ENCODE peak calls at places on chromosomes 2 and 18, in nine cellular contexts. One of them, this sample, is unnamed.

GRCh38 chr18:48723837-48724236 is 185.0 kb downstream of the CTIF start:
- DNase-seq in AG09309: no peak
- DNase-seq in foreskin fibroblast: no peak
- DNase-seq in stimulated activated CD8-positive, alpha-beta memory T cell treated with anti-CD3 and anti-CD28 coated beads, Interleukin-4, amount 100 ng/mL, for 4 hours: no peak
- DNase-seq in ACHN: no peak
- DNase-seq in right cardiac atrium: no peak
- DNase-seq in AG08396: no peak
- DNase-seq in HT1080: no peak
- DNase-seq in dermis blood vessel endothelial cell: no peak
- DNase-seq in this sample: no peak

GRCh38 chr2:168118733-168119518 is 128.5 kb downstream of the STK39 start:
- DNase-seq in AG09309: peak; percentile 41
- DNase-seq in foreskin fibroblast: peak; percentile 63
- DNase-seq in stimulated activated CD8-positive, alpha-beta memory T cell treated with anti-CD3 and anti-CD28 coated beads, Interleukin-4, amount 100 ng/mL, for 4 hours: no peak
- DNase-seq in ACHN: peak; percentile 84
- DNase-seq in right cardiac atrium: no peak
- DNase-seq in AG08396: peak; percentile 36
- DNase-seq in HT1080: peak; percentile 68
- DNase-seq in dermis blood vessel endothelial cell: peak; percentile 83
- DNase-seq in this sample: peak; percentile 4

GRCh38 chr2:175203621-175204496 is 22.3 kb upstream of the ATP5MC3 start:
- DNase-seq in AG09309: no peak
- DNase-seq in foreskin fibroblast: peak; percentile 25
- DNase-seq in stimulated activated CD8-positive, alpha-beta memory T cell treated with anti-CD3 and anti-CD28 coated beads, Interleukin-4, amount 100 ng/mL, for 4 hours: peak; percentile 10
- DNase-seq in ACHN: peak; percentile 72
- DNase-seq in right cardiac atrium: peak; percentile 63
- DNase-seq in AG08396: peak; percentile 53
- DNase-seq in HT1080: peak; percentile 60
- DNase-seq in dermis blood vessel endothelial cell: peak; percentile 67
- DNase-seq in this sample: no peak

GRCh38 chr2:12555012-12555645 is 161.6 kb upstream of the TRIB2 start:
- DNase-seq in AG09309: peak; percentile 34
- DNase-seq in foreskin fibroblast: peak; percentile 33
- DNase-seq in stimulated activated CD8-positive, alpha-beta memory T cell treated with anti-CD3 and anti-CD28 coated beads, Interleukin-4, amount 100 ng/mL, for 4 hours: no peak
- DNase-seq in ACHN: no peak
- DNase-seq in right cardiac atrium: no peak
- DNase-seq in AG08396: peak; percentile 38
- DNase-seq in HT1080: peak; percentile 64
- DNase-seq in dermis blood vessel endothelial cell: peak; percentile 57
- DNase-seq in this sample: no peak

GRCh38 chr2:239932881-239933735 is 92.0 kb downstream of the NDUFA10 start:
- DNase-seq in AG09309: no peak
- DNase-seq in foreskin fibroblast: no peak
- DNase-seq in stimulated activated CD8-positive, alpha-beta memory T cell treated with anti-CD3 and anti-CD28 coated beads, Interleukin-4, amount 100 ng/mL, for 4 hours: no peak
- DNase-seq in ACHN: no peak
- DNase-seq in right cardiac atrium: peak; percentile 55
- DNase-seq in AG08396: no peak
- DNase-seq in HT1080: no peak
- DNase-seq in dermis blood vessel endothelial cell: no peak
- DNase-seq in this sample: no peak

GRCh38 chr2:45741451-45741850 is 90.0 kb downstream of the PRKCE start:
- DNase-seq in AG09309: no peak
- DNase-seq in foreskin fibroblast: peak; percentile 52
- DNase-seq in stimulated activated CD8-positive, alpha-beta memory T cell treated with anti-CD3 and anti-CD28 coated beads, Interleukin-4, amount 100 ng/mL, for 4 hours: no peak
- DNase-seq in ACHN: no peak
- DNase-seq in right cardiac atrium: peak; percentile 75
- DNase-seq in AG08396: no peak
- DNase-seq in HT1080: no peak
- DNase-seq in dermis blood vessel endothelial cell: no peak
- DNase-seq in this sample: no peak

GRCh38 chr18:59823611-59824195 is 76.1 kb upstream of the PMAIP1 start:
- DNase-seq in AG09309: no peak
- DNase-seq in foreskin fibroblast: peak; percentile 76
- DNase-seq in stimulated activated CD8-positive, alpha-beta memory T cell treated with anti-CD3 and anti-CD28 coated beads, Interleukin-4, amount 100 ng/mL, for 4 hours: no peak
- DNase-seq in ACHN: peak; percentile 76
- DNase-seq in right cardiac atrium: peak; percentile 57
- DNase-seq in AG08396: peak; percentile 67
- DNase-seq in HT1080: peak; percentile 71
- DNase-seq in dermis blood vessel endothelial cell: peak; percentile 85
- DNase-seq in this sample: no peak

GRCh38 chr18:9433616-9434239 is 41.6 kb upstream of the RALBP1 start:
- DNase-seq in AG09309: no peak
- DNase-seq in foreskin fibroblast: no peak
- DNase-seq in stimulated activated CD8-positive, alpha-beta memory T cell treated with anti-CD3 and anti-CD28 coated beads, Interleukin-4, amount 100 ng/mL, for 4 hours: no peak
- DNase-seq in ACHN: no peak
- DNase-seq in right cardiac atrium: no peak
- DNase-seq in AG08396: no peak
- DNase-seq in HT1080: no peak
- DNase-seq in dermis blood vessel endothelial cell: no peak
- DNase-seq in this sample: no peak

GRCh38 chr2:121184248-121184862 is 100.6 kb downstream of the TFCP2L1 start:
- DNase-seq in AG09309: no peak
- DNase-seq in foreskin fibroblast: no peak
- DNase-seq in stimulated activated CD8-positive, alpha-beta memory T cell treated with anti-CD3 and anti-CD28 coated beads, Interleukin-4, amount 100 ng/mL, for 4 hours: no peak
- DNase-seq in ACHN: no peak
- DNase-seq in right cardiac atrium: no peak
- DNase-seq in AG08396: no peak
- DNase-seq in HT1080: no peak
- DNase-seq in dermis blood vessel endothelial cell: no peak
- DNase-seq in this sample: no peak

GRCh38 chr2:9720352-9721093 is 89.7 kb upstream of the YWHAQ start:
- DNase-seq in AG09309: no peak
- DNase-seq in foreskin fibroblast: no peak
- DNase-seq in stimulated activated CD8-positive, alpha-beta memory T cell treated with anti-CD3 and anti-CD28 coated beads, Interleukin-4, amount 100 ng/mL, for 4 hours: no peak
- DNase-seq in ACHN: no peak
- DNase-seq in right cardiac atrium: no peak
- DNase-seq in AG08396: no peak
- DNase-seq in HT1080: no peak
- DNase-seq in dermis blood vessel endothelial cell: no peak
- DNase-seq in this sample: no peak

GRCh38 chr18:9673296-9674251 is 34.5 kb upstream of the RAB31 start:
- DNase-seq in AG09309: no peak
- DNase-seq in foreskin fibroblast: peak; percentile 77
- DNase-seq in stimulated activated CD8-positive, alpha-beta memory T cell treated with anti-CD3 and anti-CD28 coated beads, Interleukin-4, amount 100 ng/mL, for 4 hours: no peak
- DNase-seq in ACHN: peak; percentile 91
- DNase-seq in right cardiac atrium: no peak
- DNase-seq in AG08396: peak; percentile 57
- DNase-seq in HT1080: peak; percentile 74
- DNase-seq in dermis blood vessel endothelial cell: peak; percentile 78
- DNase-seq in this sample: no peak

GRCh38 chr2:96103906-96104861 is 12.2 kb downstream of the ADRA2B start:
- DNase-seq in AG09309: no peak
- DNase-seq in foreskin fibroblast: no peak
- DNase-seq in stimulated activated CD8-positive, alpha-beta memory T cell treated with anti-CD3 and anti-CD28 coated beads, Interleukin-4, amount 100 ng/mL, for 4 hours: no peak
- DNase-seq in ACHN: no peak
- DNase-seq in right cardiac atrium: peak; percentile 73
- DNase-seq in AG08396: no peak
- DNase-seq in HT1080: no peak
- DNase-seq in dermis blood vessel endothelial cell: no peak
- DNase-seq in this sample: no peak